ENCODE peak calls at places on chromosomes 16 and 17, in six cellular contexts. C is NCI-H1048; Z is left ventricle myocardium inferior; A is posterior cingulate gyrus; Q is stimulated activated CD4-positive, alpha-beta T cell treated with anti-CD3 and anti-CD28 coated beads, Interleukin-1b, Interleukin-23, amount 100 ng/mL, for 4 hours; R is HAP-1. H is an unnamed sample.

GRCh38 chr16:85366031-85366763 is 246.9 kb upstream of the GSE1 start:
- DNase-seq in C (no peak), A (peak; percentile 23), Z (no peak), Q (no peak), R (no peak), H (no peak)

GRCh38 chr17:5508855-5509254 is 22.5 kb downstream of the MIS12 start:
- DNase-seq in Q (no peak), C (no peak), Z (no peak), A (no peak), R (no peak), H (peak; percentile 30)

GRCh38 chr17:60106377-60107059 is 27.8 kb upstream of the HEATR6 start:
- DNase-seq in C (no peak), Q (no peak), A (no peak), R (no peak), Z (no peak), H (no peak)

GRCh38 chr16:85777583-85778310 is 21.6 kb downstream of the EMC8 start:
- DNase-seq in Q (no peak), R (no peak), A (no peak), Z (no peak), C (no peak), H (no peak)

GRCh38 chr17:48551206-48551597 is 6.3 kb upstream of the HOXB2 start:
- DNase-seq in C (no peak), Z (no peak), A (no peak), Q (no peak), R (no peak), H (no peak)

GRCh38 chr16:50480206-50480605 is 68.0 kb upstream of the NKD1 start:
- DNase-seq in Z (no peak), Q (no peak), A (no peak), R (no peak), C (no peak), H (no peak)

GRCh38 chr16:54690710-54691109 is 240.0 kb upstream of the IRX5 start:
- DNase-seq in Q (no peak), C (no peak), A (no peak), R (no peak), Z (no peak), H (no peak)

GRCh38 chr16:25372716-25373115 is 115.1 kb upstream of the ZKSCAN2 start:
- DNase-seq in A (no peak), Z (no peak), R (no peak), Q (no peak), C (no peak), H (peak; percentile 16)

GRCh38 chr17:29037739-29038465 is 5.0 kb upstream of the PIPOX start:
- DNase-seq in Q (no peak), Z (no peak), C (no peak), A (no peak), R (no peak), H (no peak)

GRCh38 chr16:10100829-10101228 is 81.4 kb downstream of the GRIN2A start:
- DNase-seq in A (no peak), C (no peak), Z (no peak), Q (no peak), R (no peak), H (no peak)

GRCh38 chr16:89373355-89374110 is 116.8 kb downstream of the ANKRD11 start:
- DNase-seq in R (no peak), C (no peak), Q (no peak), Z (no peak), A (peak; percentile 50), H (no peak)

GRCh38 chr17:40430272-40431230 is 12.7 kb upstream of the IGFBP4 start:
- DNase-seq in R (no peak), Z (no peak), A (no peak), Q (no peak), C (no peak), H (no peak)

GRCh38 chr17:9475259-9475658 is 100.4 kb downstream of the STX8 start:
- DNase-seq in C (no peak), R (no peak), A (peak; percentile 68), Q (no peak), Z (no peak), H (no peak)

GRCh38 chr17:42116705-42117396 is 4.3 kb downstream of the KAT2A start:
- DNase-seq in C (no peak), Q (peak; percentile 68), Z (peak; percentile 80), A (peak; percentile 68), R (peak; percentile 88), H (peak; percentile 89)

H was measured in NCI-H526.